ENCODE peak calls at places on chromosomes 12 and 14, in six cellular contexts. I is IMR-90, F is H9, T is mesendoderm, K is H1, P is mesenchymal stem cell. A is an unnamed sample.
A peak's percentile ranks its signal among the peaks of the same experiment; 100 is the strongest.

GRCh38 chr14:76920572-76921175 is 94.5 kb downstream of the LRRC74A start:
- DNase-seq in I (no peak), F (peak; percentile 64), T (peak; percentile 85), K (no peak), P (peak; percentile 54), A (no peak)

GRCh38 chr12:65430571-65431306 is 152.3 kb downstream of the MSRB3 start:
- DNase-seq in I (peak; percentile 63), F (no peak), T (peak; percentile 70), K (no peak), P (peak; percentile 39), A (no peak)

GRCh38 chr14:66165337-66165736 is 320.8 kb upstream of the CCDC196 start:
- DNase-seq in I (no peak), F (no peak), T (no peak), K (no peak), P (no peak), A (no peak)

GRCh38 chr12:58711968-58712367 is 208.3 kb downstream of the LRIG3 start:
- DNase-seq in I (peak; percentile 80), F (no peak), T (no peak), K (no peak), P (peak; percentile 4), A (no peak)

GRCh38 chr12:65756956-65757511 is 67.2 kb upstream of the HMGA2 start:
- DNase-seq in I (peak; percentile 16), F (no peak), T (no peak), K (no peak), P (no peak), A (no peak)

GRCh38 chr14:101294136-101294535 is 267.2 kb upstream of the DIO3 start:
- DNase-seq in I (no peak), F (no peak), T (no peak), K (peak; percentile 17), P (no peak), A (no peak)

GRCh38 chr14:49935526-49935925 is 42.6 kb downstream of the ARF6 start:
- DNase-seq in I (no peak), F (no peak), T (no peak), K (no peak), P (no peak), A (no peak)

GRCh38 chr12:5383961-5384360 is 47.9 kb upstream of the NTF3 start:
- DNase-seq in I (no peak), F (no peak), T (no peak), K (no peak), P (no peak), A (no peak)

GRCh38 chr12:10497602-10498001 is 8.1 kb upstream of the EIF2S3B start:
- DNase-seq in I (no peak), F (no peak), T (no peak), K (no peak), P (no peak), A (no peak)

GRCh38 chr14:71414631-71415403 is 507.6 kb downstream of the PCNX1 start:
- DNase-seq in I (peak; percentile 71), F (no peak), T (no peak), K (no peak), P (peak; percentile 36), A (no peak)

GRCh38 chr12:6957741-6958608 is 6.8 kb downstream of the PTPN6 start:
- DNase-seq in I (no peak), F (no peak), T (no peak), K (no peak), P (no peak), A (no peak)

GRCh38 chr12:123931686-123932321 is 40.8 kb downstream of the CCDC92 start:
- DNase-seq in I (no peak), F (no peak), T (no peak), K (no peak), P (no peak), A (no peak)

GRCh38 chr12:96892104-96892503 is 15.0 kb upstream of the NEDD1 start:
- DNase-seq in I (no peak), F (no peak), T (no peak), K (no peak), P (no peak), A (no peak)

GRCh38 chr12:26833692-26834168 is 736 bp upstream of the ITPR2 start:
- DNase-seq in I (peak; percentile 13), F (peak; percentile 85), T (peak; percentile 89), K (no peak), P (peak; percentile 85), A (peak; percentile 38)

GRCh38 chr14:55913324-55914035 is 204.7 kb upstream of the PELI2 start:
- DNase-seq in I (peak; percentile 56), F (no peak), T (no peak), K (no peak), P (peak; percentile 6), A (no peak)

GRCh38 chr12:123532808-123533649 is 490 bp downstream of the RILPL1 start:
- DNase-seq in I (peak; percentile 24), F (peak; percentile 66), T (peak; percentile 65), K (no peak), P (peak; percentile 68), A (peak; percentile 58)

GRCh38 chr14:54877015-54877702 is 25.5 kb downstream of the GCH1 start:
- DNase-seq in I (peak; percentile 10), F (no peak), T (peak; percentile 11), K (no peak), P (no peak), A (no peak)

GRCh38 chr12:30785630-30786029 is 30.9 kb upstream of the CAPRIN2 start:
- DNase-seq in I (no peak), F (no peak), T (no peak), K (no peak), P (no peak), A (no peak)

GRCh38 chr12:118061876-118062791 is 1.2 kb upstream of the WSB2 start:
- DNase-seq in I (peak; percentile 58), F (peak; percentile 80), T (peak; percentile 93), K (no peak), P (peak; percentile 69), A (peak; percentile 35)

GRCh38 chr12:118059645-118060275 is 1.2 kb downstream of the WSB2 start:
- DNase-seq in I (peak; percentile 22), F (no peak), T (peak; percentile 90), K (no peak), P (peak; percentile 43), A (no peak)

GRCh38 chr12:118061011-118061875 is at the start of gene WSB2:
- DNase-seq in I (peak; percentile 50), F (peak; percentile 59), T (peak; percentile 58), K (no peak), P (peak; percentile 57), A (peak; percentile 35)

GRCh38 chr12:118058881-118059644 is 1.9 kb downstream of the WSB2 start:
- DNase-seq in I (peak; percentile 47), F (no peak), T (no peak), K (no peak), P (no peak), A (no peak)

GRCh38 chr12:118060301-118061010 is 523 bp downstream of the WSB2 start:
- DNase-seq in I (no peak), F (peak; percentile 34), T (no peak), K (no peak), P (peak; percentile 64), A (no peak)
- H2BK15ac ChIP-seq in I (peak overlapping the region; percentile 33), F (no peak overlapping the region), T (peak overlapping the region; percentile 100), K (peak overlapping the region; percentile 72), P (peak overlapping the region; percentile 97), A (peak overlapping the region; percentile 38)

GRCh38 chr12:69071091-69071370 is 138.1 kb upstream of the CPM start:
- DNase-seq in I (no peak), F (no peak), T (no peak), K (no peak), P (no peak), A (no peak)
- H2BK15ac ChIP-seq in I (no peak overlapping the region), F (no peak overlapping the region), T (no peak overlapping the region), K (no peak overlapping the region), P (no peak overlapping the region), A (no peak overlapping the region)

DNA sequence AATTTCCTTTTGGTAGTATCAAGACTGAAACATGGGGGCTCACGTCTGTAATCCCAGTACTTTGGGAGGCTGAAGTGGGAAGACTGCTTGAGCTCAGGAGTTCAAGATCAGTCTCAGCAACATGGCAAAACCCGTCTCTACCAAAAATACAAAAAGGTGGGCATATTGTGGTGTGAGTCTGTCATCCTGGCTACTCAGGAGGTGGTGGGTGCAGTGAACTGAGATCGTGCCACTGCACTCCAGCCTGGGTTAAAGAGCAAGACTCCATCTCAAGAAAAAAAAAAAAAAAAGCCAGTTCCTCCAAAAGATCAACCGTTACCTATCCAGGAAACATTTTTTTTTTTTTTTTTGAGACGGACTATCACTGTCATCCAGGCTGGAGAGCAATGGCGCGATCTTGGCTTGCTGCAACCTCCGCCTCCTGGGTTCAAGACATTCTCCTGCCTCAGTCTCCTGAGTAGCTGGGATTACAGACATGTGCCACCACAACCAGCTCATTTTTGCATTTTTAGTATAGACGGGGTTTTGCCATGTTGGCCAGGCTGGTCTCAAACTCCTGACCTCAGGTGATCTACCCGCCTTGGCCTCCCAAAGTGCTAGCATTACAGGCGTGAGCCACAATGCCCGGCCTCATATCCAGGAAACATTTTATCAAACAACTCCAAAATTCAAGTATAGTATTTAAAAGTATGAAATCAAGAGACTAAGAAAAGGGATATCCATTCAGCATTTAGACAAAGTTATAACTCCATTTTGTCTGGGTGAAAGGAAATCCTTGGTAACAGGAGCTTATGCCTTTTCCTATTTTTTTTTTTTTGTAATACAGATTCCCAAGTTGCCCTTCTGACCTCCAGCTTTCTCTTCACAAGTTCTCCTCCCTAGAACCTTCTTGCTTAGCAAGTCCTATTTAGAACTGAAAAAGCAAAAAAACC is 3.4 kb downstream of the ACIN1 start:
- DNase-seq in I (no peak), F (no peak), T (no peak), K (no peak), P (no peak), A (no peak)
- H2BK15ac ChIP-seq in I (no peak overlapping the region), F (no peak overlapping the region), T (no peak overlapping the region), K (no peak overlapping the region), P (no peak overlapping the region), A (no peak overlapping the region)

GRCh38 chr12:12916135-12916956 is 25.0 kb downstream of the GPRC5A start:
- DNase-seq in I (peak; percentile 73), F (peak; percentile 91), T (peak; percentile 86), K (peak; percentile 57), P (peak; percentile 80), A (peak; percentile 82)

GRCh38 chr12:12922191-12922616 is 29.8 kb downstream of the GPRC5D start:
- DNase-seq in I (peak; percentile 76), F (no peak), T (no peak), K (no peak), P (peak; percentile 60), A (no peak)

GRCh38 chr12:12922978-12923377 is 29.0 kb downstream of the GPRC5D start:
- DNase-seq in I (no peak), F (no peak), T (no peak), K (no peak), P (no peak), A (no peak)

GRCh38 chr12:12918781-12919180 is 27.4 kb downstream of the GPRC5A start:
- DNase-seq in I (no peak), F (no peak), T (no peak), K (no peak), P (no peak), A (no peak)

DNA sequence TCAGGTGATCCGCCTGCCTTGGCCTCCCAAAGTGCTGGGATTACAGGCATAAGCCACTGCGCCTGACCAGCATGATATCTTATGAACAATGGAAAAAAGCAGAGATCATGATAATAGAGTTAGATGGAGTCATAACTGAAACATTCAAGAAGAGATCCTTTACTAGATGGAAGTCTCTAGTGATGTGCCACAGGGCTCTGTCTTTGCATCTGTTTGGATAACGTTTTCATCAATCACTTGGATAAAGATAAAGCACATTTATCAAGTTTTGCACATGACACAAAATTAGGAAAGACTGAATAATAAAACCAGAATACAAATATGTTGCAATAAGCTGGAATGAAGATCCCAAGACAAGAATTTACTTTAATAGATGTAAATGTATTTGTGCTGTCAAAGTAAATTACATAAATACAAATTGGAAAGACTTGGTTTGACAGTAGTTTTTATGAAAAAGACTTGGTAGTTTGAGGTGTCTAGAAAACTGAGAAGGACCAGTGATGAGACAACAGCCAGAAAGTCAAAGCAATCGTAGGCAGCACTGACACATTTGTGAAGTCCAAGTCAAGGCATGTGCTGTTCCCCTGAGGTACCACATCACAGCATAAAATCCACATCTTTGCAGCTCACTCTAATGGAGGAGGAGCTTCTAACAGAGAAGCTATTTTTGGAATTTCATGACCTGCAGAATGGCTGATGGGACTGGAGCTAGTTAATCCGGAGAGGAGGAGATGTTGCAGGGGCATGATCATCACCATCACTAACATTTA is 28.5 kb downstream of the GPRC5A start:
- DNase-seq in I (no peak), F (no peak), T (no peak), K (no peak), P (no peak), A (no peak)
- H2BK15ac ChIP-seq in I (no peak overlapping the region), F (no peak overlapping the region), T (no peak overlapping the region), K (no peak overlapping the region), P (no peak overlapping the region), A (no peak overlapping the region)

A was measured in neuronal stem cell.